ENCODE peak calls at places on chromosome 3, in nine cellular contexts. Z, N, W, Y, D, B, J, I and P are unnamed samples.

GRCh38 chr3:181431743-181432142 is 280.0 kb upstream of the SOX2 start:
- DNase-seq in Z (no peak), N (no peak), W (no peak), Y (no peak), D (no peak), B (no peak), J (no peak), I (no peak), P (no peak)

GRCh38 chr3:189204467-189204866 is 32.7 kb downstream of the TPRG1 start:
- DNase-seq in Z (peak; percentile 36), N (no peak), W (no peak), Y (no peak), D (no peak), B (no peak), J (no peak), I (peak; percentile 3), P (no peak)

GRCh38 chr3:146092230-146092629 is 68.8 kb downstream of the PLOD2 start:
- DNase-seq in Z (no peak), N (no peak), W (no peak), Y (no peak), D (peak; percentile 57), B (no peak), J (no peak), I (no peak), P (no peak)

GRCh38 chr3:190159902-190160435 is 39.3 kb upstream of the P3H2 start:
- DNase-seq in Z (no peak), N (no peak), W (no peak), Y (no peak), D (no peak), B (no peak), J (no peak), I (no peak), P (no peak)

GRCh38 chr3:190826018-190826417 is 36.5 kb downstream of the GMNC start:
- DNase-seq in Z (no peak), N (no peak), W (no peak), Y (no peak), D (no peak), B (no peak), J (no peak), I (no peak), P (no peak)

GRCh38 chr3:64988188-64988587 is 300.4 kb upstream of the ADAMTS9 start:
- DNase-seq in Z (no peak), N (no peak), W (no peak), Y (peak; percentile 1), D (peak; percentile 10), B (no peak), J (no peak), I (no peak), P (no peak)

GRCh38 chr3:61936344-61936937 is 375.1 kb downstream of the PTPRG start:
- DNase-seq in Z (peak; percentile 37), N (no peak), W (peak; percentile 25), Y (no peak), D (no peak), B (no peak), J (no peak), I (peak; percentile 57), P (peak; percentile 40)

GRCh38 chr3:72247645-72248388 is 462.9 kb upstream of the PROK2 start:
- DNase-seq in Z (no peak), N (no peak), W (no peak), Y (peak; percentile 18), D (no peak), B (no peak), J (no peak), I (no peak), P (no peak)

GRCh38 chr3:48595075-48595525 is at the start of gene COL7A1:
- DNase-seq in Z (no peak), N (no peak), W (no peak), Y (no peak), D (no peak), B (no peak), J (no peak), I (no peak), P (no peak)

GRCh38 chr3:181941250-181941649 is 229.5 kb downstream of the SOX2 start:
- DNase-seq in Z (no peak), N (no peak), W (no peak), Y (no peak), D (no peak), B (no peak), J (no peak), I (no peak), P (no peak)

GRCh38 chr3:46087871-46088270 is 60.6 kb upstream of the XCR1 start:
- DNase-seq in Z (peak; percentile 42), N (no peak), W (no peak), Y (no peak), D (peak; percentile 18), B (no peak), J (no peak), I (peak; percentile 56), P (peak; percentile 77)

GRCh38 chr3:195154793-195155535 is 116.0 kb downstream of the XXYLT1 start:
- DNase-seq in Z (peak; percentile 91), N (no peak), W (peak; percentile 82), Y (peak; percentile 52), D (no peak), B (no peak), J (peak; percentile 93), I (peak; percentile 91), P (no peak)

GRCh38 chr3:140319801-140320200 is 358.1 kb upstream of the TRIM42 start:
- DNase-seq in Z (no peak), N (no peak), W (no peak), Y (no peak), D (no peak), B (no peak), J (no peak), I (no peak), P (no peak)

GRCh38 chr3:58535531-58536500 is 1.2 kb downstream of the ACOX2 start:
- DNase-seq in Z (no peak), N (no peak), W (no peak), Y (no peak), D (no peak), B (no peak), J (peak; percentile 56), I (peak; percentile 38), P (peak; percentile 54)

GRCh38 chr3:8052599-8053185 is 448.9 kb upstream of the LMCD1 start:
- DNase-seq in Z (no peak), N (no peak), W (no peak), Y (no peak), D (no peak), B (no peak), J (no peak), I (no peak), P (no peak)

GRCh38 chr3:57816471-57817105 is 60.5 kb downstream of the SLMAP start:
- DNase-seq in Z (peak; percentile 37), N (no peak), W (no peak), Y (no peak), D (no peak), B (no peak), J (no peak), I (peak; percentile 40), P (peak; percentile 58)

GRCh38 chr3:172359231-172359630 is 89.0 kb downstream of the GHSR start:
- DNase-seq in Z (no peak), N (no peak), W (no peak), Y (no peak), D (no peak), B (no peak), J (no peak), I (no peak), P (no peak)